ENCODE peak calls at places on chromosomes 1 and 21, in ten cellular contexts. S, K, Z, N, Y, D, R, B, C and V are unnamed samples.

GRCh38 chr1:109547412-109548320 is 749 bp upstream of the GNAI3 start:
- DNase-seq in D (no peak), N (peak), S (no peak), Z (no peak), K (no peak), R (no peak), C (no peak), Y (peak), B (no peak), V (no peak)

GRCh38 chr1:212283741-212284140 is 1.5 kb upstream of the PPP2R5A start:
- DNase-seq in K (no peak), R (no peak), Z (no peak), D (no peak), S (peak), C (no peak), N (no peak), B (no peak), Y (no peak), V (no peak)

GRCh38 chr1:168164771-168165170 is 14.0 kb upstream of the TIPRL start:
- DNase-seq in B (no peak), K (no peak), C (no peak), Y (peak), R (no peak), N (peak), S (no peak), Z (no peak), D (no peak), V (no peak)

GRCh38 chr1:145785481-145785880 is 38.4 kb downstream of the RNF115 start:
- DNase-seq in S (no peak), N (no peak), K (no peak), D (no peak), Y (peak), Z (no peak), R (no peak), B (no peak), C (no peak), V (no peak)

GRCh38 chr1:184716158-184716557 is 38.5 kb downstream of the EDEM3 start:
- DNase-seq in N (no peak), C (no peak), Y (peak), R (no peak), D (no peak), K (no peak), Z (no peak), B (peak), S (no peak), V (no peak)

GRCh38 chr1:201582261-201582951 is 43.5 kb downstream of the NAV1 start:
- DNase-seq in N (peak), C (no peak), S (no peak), K (no peak), B (peak), Y (peak), R (no peak), D (no peak), Z (peak), V (no peak)

GRCh38 chr1:106621853-106622252 is 434.6 kb upstream of the PRMT6 start:
- DNase-seq in R (no peak), Y (no peak), C (no peak), K (no peak), B (no peak), S (no peak), Z (no peak), N (no peak), D (peak), V (no peak)

GRCh38 chr1:6183520-6183989 is 3.4 kb upstream of the CHD5 start:
- DNase-seq in D (no peak), K (no peak), Y (peak), N (no peak), Z (no peak), S (no peak), R (no peak), C (no peak), B (no peak), V (no peak)

GRCh38 chr1:119893238-119893791 is 3.0 kb downstream of the ADAM30 start:
- DNase-seq in Y (no peak), N (no peak), Z (no peak), C (no peak), K (no peak), S (no peak), B (no peak), R (no peak), D (no peak), V (no peak)

GRCh38 chr1:226404904-226405222 is 3.0 kb downstream of the PARP1 start:
- DNase-seq in S (no peak), K (no peak), Y (no peak), B (no peak), C (no peak), R (no peak), Z (no peak), D (no peak), N (no peak), V (no peak)

GRCh38 chr1:234960722-234961467 is 167.7 kb downstream of the TOMM20 start:
- DNase-seq in C (no peak), Z (peak), B (peak), R (no peak), Y (peak), D (no peak), S (no peak), N (no peak), K (no peak), V (peak)

GRCh38 chr1:192703283-192704206 is 67.6 kb downstream of the RGS13 start:
- DNase-seq in B (no peak), K (no peak), Z (no peak), D (no peak), Y (no peak), S (no peak), N (no peak), C (no peak), R (no peak), V (no peak)

GRCh38 chr1:159826436-159827101 is at the start of gene SLAMF8:
- DNase-seq in Z (no peak), S (peak), R (no peak), D (no peak), K (no peak), C (peak), B (peak), N (no peak), Y (peak), V (no peak)

GRCh38 chr1:101136739-101137138 is 100.1 kb upstream of the S1PR1 start:
- DNase-seq in B (peak), S (peak), D (no peak), Y (peak), K (no peak), N (peak), R (no peak), C (no peak), Z (peak), V (no peak)

GRCh38 chr1:24022611-24023359 is 42.7 kb upstream of the SRSF10 start:
- DNase-seq in B (peak), R (no peak), Y (peak), S (no peak), C (no peak), N (peak), K (peak), Z (peak), D (no peak), V (no peak)

GRCh38 chr1:109788695-109789521 is 25.2 kb upstream of the EPS8L3 start:
- DNase-seq in K (no peak), B (no peak), N (no peak), Z (no peak), C (no peak), S (no peak), Y (peak), D (no peak), R (no peak), V (peak)

GRCh38 chr1:205016584-205016983 is 26.4 kb upstream of the CNTN2 start:
- DNase-seq in R (no peak), N (no peak), Y (no peak), Z (no peak), S (no peak), K (no peak), B (no peak), C (no peak), D (no peak), V (no peak)

GRCh38 chr1:100539836-100540536 is 2.0 kb downstream of the GPR88 start:
- DNase-seq in C (no peak), R (no peak), N (peak), B (peak), D (no peak), K (no peak), Y (peak), S (peak), Z (peak), V (no peak)

GRCh38 chr1:170670751-170671628 is 7.1 kb downstream of the PRRX1 start:
- DNase-seq in B (no peak), D (no peak), C (no peak), Y (peak), S (no peak), Z (peak), R (no peak), K (no peak), N (no peak), V (no peak)

GRCh38 chr1:200909757-200910239 is 15.1 kb downstream of the INAVA start:
- DNase-seq in D (no peak), B (no peak), R (no peak), Z (no peak), N (no peak), K (no peak), C (no peak), S (no peak), Y (no peak), V (no peak)

GRCh38 chr1:109274533-109275476 is 8.1 kb downstream of the PSRC1 start:
- DNase-seq in C (no peak), K (peak), N (peak), S (no peak), Y (peak), Z (peak), D (no peak), B (peak), R (no peak), V (peak)

GRCh38 chr1:189369612-189370011 is 1108.1 kb downstream of the BRINP3 start:
- DNase-seq in C (no peak), N (no peak), Z (no peak), K (no peak), R (no peak), D (no peak), Y (no peak), S (no peak), B (no peak), V (no peak)

GRCh38 chr1:220363196-220363831 is 91.1 kb upstream of the RAB3GAP2 start:
- DNase-seq in K (peak), S (no peak), Y (peak), D (no peak), R (no peak), N (peak), Z (no peak), B (no peak), C (no peak), V (no peak)

GRCh38 chr1:905811-906531 is 17.8 kb upstream of the SAMD11 start:
- DNase-seq in K (no peak), D (no peak), N (no peak), B (no peak), R (no peak), Y (peak), C (no peak), Z (no peak), S (no peak), V (peak)

GRCh38 chr1:62905309-62905708 is 121.4 kb downstream of the ATG4C start:
- DNase-seq in Y (no peak), N (no peak), B (no peak), C (no peak), D (no peak), K (no peak), R (no peak), Z (no peak), S (no peak), V (no peak)

GRCh38 chr1:218377143-218377660 is 32.1 kb downstream of the TGFB2 start:
- DNase-seq in K (peak), Z (peak), B (peak), R (no peak), Y (peak), N (peak), S (peak), C (peak), D (peak), V (no peak)

GRCh38 chr21:46500224-46500861 is 41.7 kb downstream of the DIP2A start:
- DNase-seq in N (peak), C (no peak), Z (peak), K (peak), R (no peak), B (peak), D (no peak), Y (peak), S (peak), V (no peak)

GRCh38 chr1:223364685-223365382 is 858 bp upstream of the SUSD4 start:
- DNase-seq in K (no peak), Y (no peak), R (no peak), Z (no peak), S (peak), C (peak), N (no peak), B (no peak), D (no peak), V (no peak)

GRCh38 chr1:207938016-207938415 is 27.1 kb upstream of the CD34 start:
- DNase-seq in Z (peak), K (no peak), D (no peak), Y (peak), R (no peak), C (no peak), N (no peak), B (peak), S (no peak), V (no peak)

GRCh38 chr1:48776400-48777218 is at the start of gene BEND5:
- DNase-seq in N (no peak), C (peak), S (peak), Y (peak), D (no peak), R (peak), B (no peak), K (no peak), Z (peak), V (no peak)

GRCh38 chr1:177849130-177849529 is 120.7 kb downstream of the SEC16B start:
- DNase-seq in N (peak), S (no peak), Z (peak), R (no peak), D (no peak), K (no peak), B (peak), Y (peak), C (no peak), V (no peak)

GRCh38 chr1:4653328-4653660 is 1.1 kb upstream of the AJAP1 start:
- DNase-seq in K (no peak), S (no peak), D (no peak), Z (no peak), C (no peak), N (no peak), Y (no peak), B (no peak), R (no peak), V (no peak)

GRCh38 chr1:3668585-3669300 is 16.4 kb downstream of the TP73 start:
- DNase-seq in N (no peak), D (no peak), Z (no peak), C (no peak), Y (peak), R (no peak), B (peak), K (no peak), S (no peak), V (peak)

GRCh38 chr1:204384636-204385354 is 25.1 kb upstream of the PLEKHA6 start:
- DNase-seq in N (peak), S (no peak), D (no peak), R (no peak), Y (peak), B (peak), Z (peak), K (peak), C (no peak), V (no peak)

GRCh38 chr21:28018741-28019669 is 973.7 kb downstream of the LTN1 start:
- DNase-seq in R (peak), S (no peak), Y (no peak), Z (no peak), D (no peak), C (no peak), N (peak), B (no peak), K (no peak), V (no peak)